ENCODE peak calls at places on chromosomes 3 and 15, in nine cellular contexts. J, W, H, M, D, Z, E, X and A are unnamed samples.

GRCh38 chr3:154022603-154023002 is 98.6 kb upstream of the ARHGEF26 start:
- DNase-seq in Z (no peak), X (no peak), E (peak; percentile 10), M (no peak), W (no peak), D (no peak), H (no peak), J (no peak), A (no peak)

GRCh38 chr3:78025916-78026315 is 986.0 kb downstream of the ROBO2 start:
- DNase-seq in E (no peak), H (no peak), X (no peak), M (no peak), D (no peak), J (no peak), Z (no peak), W (no peak), A (no peak)

GRCh38 chr3:102904629-102905028 is 469.8 kb downstream of the ZPLD1 start:
- DNase-seq in Z (no peak), D (no peak), J (no peak), E (no peak), X (no peak), H (no peak), W (no peak), M (no peak), A (no peak)

GRCh38 chr3:195095035-195095703 is 175.8 kb downstream of the XXYLT1 start:
- DNase-seq in D (no peak), J (peak; percentile 41), X (no peak), Z (no peak), W (no peak), M (no peak), H (no peak), E (no peak), A (no peak)

GRCh38 chr3:73385538-73385937 is 239.2 kb downstream of the PDZRN3 start:
- DNase-seq in D (no peak), W (no peak), Z (no peak), J (no peak), E (no peak), H (no peak), M (no peak), X (no peak), A (no peak)

GRCh38 chr3:107392549-107393165 is 15.4 kb downstream of the CCDC54 start:
- DNase-seq in H (no peak), X (no peak), D (no peak), M (no peak), W (peak; percentile 66), J (no peak), E (no peak), Z (no peak), A (no peak)

GRCh38 chr15:27201425-27201824 is 230.4 kb downstream of the GABRG3 start:
- DNase-seq in Z (no peak), E (no peak), J (no peak), H (no peak), M (no peak), X (no peak), D (no peak), W (no peak), A (no peak)

GRCh38 chr3:150567328-150567727 is 20.7 kb downstream of the EIF2A start:
- DNase-seq in J (no peak), X (no peak), M (no peak), Z (no peak), W (no peak), D (no peak), E (no peak), H (no peak), A (no peak)

GRCh38 chr15:48385031-48385430 is 53.8 kb downstream of the DUT start:
- DNase-seq in X (no peak), H (no peak), D (no peak), E (no peak), Z (no peak), J (no peak), W (peak; percentile 43), M (no peak), A (no peak)

DNA sequence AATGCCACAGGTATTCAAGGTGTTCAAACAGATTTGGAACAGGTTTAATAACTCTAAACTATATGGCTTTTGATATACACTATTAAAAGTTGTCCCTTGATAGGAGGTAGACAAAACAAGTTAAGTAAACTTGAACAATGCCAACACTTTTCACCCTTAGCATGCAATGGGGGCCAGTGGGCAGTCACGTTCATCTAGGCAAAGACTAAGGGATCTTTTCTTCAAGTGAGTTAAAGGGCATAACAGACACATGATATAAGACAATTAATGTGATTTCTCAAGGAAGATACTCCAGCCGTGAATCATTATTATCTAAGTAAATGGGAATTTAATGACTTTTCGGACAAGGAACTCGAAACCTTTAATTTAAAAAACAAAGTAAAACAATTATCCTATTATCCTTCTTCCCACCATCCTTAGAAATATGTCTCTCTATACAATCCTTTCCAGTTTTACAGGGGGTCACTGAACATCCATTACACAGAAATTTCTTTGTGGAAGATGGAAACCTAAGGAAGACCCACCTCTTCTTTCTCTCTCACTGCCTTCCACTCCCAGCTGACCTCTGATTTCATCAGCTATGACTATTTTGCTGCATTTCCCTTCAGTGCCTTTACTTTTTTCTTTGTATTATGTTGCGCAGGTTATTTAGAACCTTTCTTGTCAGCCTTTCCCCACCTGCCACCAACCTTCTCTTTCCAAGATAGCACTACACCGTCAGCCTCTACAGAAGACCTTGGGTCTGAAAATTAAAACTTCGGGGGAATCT is 1.5 kb downstream of the CLDN1 start:
- DNase-seq in M (no peak), E (no peak), W (no peak), H (no peak), X (no peak), D (no peak), J (no peak), Z (no peak), A (no peak)
- TF ChIP-seq POLR2A in M (no peak), E (no peak), W (no peak), H (no peak), X (no peak), D (no peak), J (no peak), Z (no peak), A (no peak)

DNA sequence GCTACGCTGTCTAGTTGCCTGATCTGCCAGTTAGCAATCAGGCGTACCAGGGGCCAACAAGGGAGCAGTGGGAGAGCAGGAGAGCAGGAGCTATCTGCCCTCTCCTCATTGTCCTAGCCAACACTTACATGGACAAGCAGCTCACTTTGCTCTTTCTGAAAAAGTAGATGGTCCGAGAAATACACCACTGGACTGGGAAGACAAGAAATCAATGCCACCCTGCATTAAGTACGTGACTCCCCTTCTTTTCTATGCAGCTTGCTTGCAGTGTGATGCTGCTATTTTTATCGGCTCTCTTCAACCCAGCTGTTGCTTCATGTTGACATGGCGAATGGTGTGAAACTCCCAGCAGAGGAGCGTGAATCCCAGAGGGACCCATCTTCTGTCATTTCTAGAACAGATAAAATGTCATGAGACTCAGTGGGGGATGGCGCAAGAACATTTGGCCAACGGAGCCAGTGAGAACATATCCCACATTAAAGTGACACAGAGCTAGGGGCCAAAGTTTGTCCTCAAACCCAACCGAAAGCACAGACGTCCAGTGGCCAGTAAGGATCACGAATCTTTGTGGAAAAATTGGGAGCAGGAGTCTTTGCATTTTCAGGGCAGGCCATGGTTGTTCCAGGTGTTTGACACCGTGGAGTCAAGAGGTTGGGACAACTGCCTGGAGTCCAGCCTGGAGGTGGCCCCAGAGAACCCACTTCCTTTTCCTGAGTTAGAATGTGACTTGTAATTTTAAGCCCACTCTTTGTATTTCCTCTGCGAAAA is 53.7 kb upstream of the MEF2A start:
- DNase-seq in W (no peak), X (no peak), E (no peak), H (no peak), M (no peak), D (no peak), J (no peak), Z (no peak), A (peak; percentile 82)
- H3K27ac ChIP-seq in W (no peak overlapping the region), X (no peak overlapping the region), E (no peak overlapping the region), H (no peak overlapping the region), M (peak overlapping the region; percentile 47), D (peak overlapping the region; percentile 44), J (peak overlapping the region; percentile 61), Z (no peak overlapping the region), A (peak overlapping the region; percentile 74)

GRCh38 chr3:42035816-42036482 is 55.2 kb upstream of the TRAK1 start:
- DNase-seq in X (no peak), W (no peak), Z (no peak), H (no peak), D (peak; percentile 52), E (no peak), J (no peak), M (no peak), A (peak; percentile 33)
- H3K4me1 ChIP-seq in X (peaks cover 45% of the 10 kb centered on the region), W (peaks cover 47% of the 10 kb centered on the region), Z (peaks cover 21% of the 10 kb centered on the region), H (peaks cover 80% of the 10 kb centered on the region), D (peaks cover 94% of the 10 kb centered on the region), E (peaks cover 58% of the 10 kb centered on the region), J (peaks cover 6% of the 10 kb centered on the region), M (peaks cover 47% of the 10 kb centered on the region), A (peaks cover 41% of the 10 kb centered on the region)

GRCh38 chr3:32895701-32896100 is 55.7 kb upstream of the CCR4 start:
- DNase-seq in X (no peak), M (no peak), Z (no peak), W (no peak), J (no peak), H (no peak), E (no peak), D (no peak), A (no peak)

GRCh38 chr3:32894977-32895376 is 56.5 kb upstream of the CCR4 start:
- DNase-seq in H (no peak), E (no peak), M (no peak), D (no peak), W (no peak), Z (no peak), J (no peak), X (no peak), A (no peak)

GRCh38 chr3:32890420-32891276 is 60.8 kb upstream of the CCR4 start:
- DNase-seq in J (no peak), H (no peak), Z (no peak), W (no peak), X (no peak), M (peak; percentile 64), D (no peak), E (no peak), A (no peak)

GRCh38 chr3:32891365-32891764 is 60.1 kb upstream of the CCR4 start:
- DNase-seq in H (no peak), M (peak; percentile 46), X (no peak), J (no peak), E (no peak), D (no peak), W (no peak), Z (no peak), A (no peak)

DNA sequence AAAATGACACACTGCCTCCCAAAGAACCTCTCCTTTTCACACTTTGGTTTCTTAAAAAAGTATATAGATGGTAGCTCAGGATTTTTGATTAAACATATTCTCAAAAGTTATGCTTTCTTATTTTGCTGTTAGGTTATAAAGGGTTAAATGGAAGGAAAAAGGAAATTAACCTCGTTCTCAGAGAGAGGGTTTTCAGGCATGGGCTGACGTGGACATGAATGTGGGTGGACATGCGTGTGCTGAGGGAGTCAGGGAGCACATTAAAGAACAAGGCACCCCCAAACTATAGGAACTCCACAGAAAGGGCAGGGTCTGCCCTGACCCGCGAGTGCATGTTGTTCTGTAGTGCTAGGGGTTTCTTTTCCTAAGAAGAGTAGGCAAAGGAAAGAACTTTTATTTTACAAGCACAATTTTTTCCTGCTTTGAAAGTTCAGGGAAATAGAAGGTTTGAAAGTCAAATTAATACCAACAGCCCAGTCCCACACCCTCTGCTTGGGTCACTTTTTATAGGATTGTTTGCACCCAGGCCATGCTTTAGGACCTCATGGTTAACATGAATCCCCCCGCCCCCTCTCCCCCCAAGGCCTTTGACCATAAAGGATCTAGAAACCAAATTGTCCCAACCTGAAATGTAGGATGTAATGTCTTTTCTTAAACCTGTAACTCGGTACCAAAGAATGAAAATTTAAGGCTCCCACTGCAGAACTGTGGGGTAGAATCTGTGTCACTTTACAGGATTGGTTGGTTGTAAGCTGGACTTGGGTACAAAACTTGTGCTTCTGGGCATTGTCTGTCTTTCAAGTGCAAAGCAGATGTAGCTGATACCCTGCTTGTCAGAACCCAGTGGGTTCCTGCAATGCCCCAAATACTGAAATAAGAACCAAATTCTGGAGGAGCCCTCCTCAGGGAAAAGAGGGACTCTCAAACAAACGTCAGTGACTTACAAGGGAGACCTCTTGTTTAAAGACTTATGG is 58.5 kb upstream of the CCR4 start:
- DNase-seq in J (no peak), M (no peak), H (no peak), E (no peak), D (no peak), W (no peak), X (no peak), Z (no peak), A (no peak)
- TF ChIP-seq POLR2A in J (no peak), M (no peak), H (no peak), E (no peak), D (no peak), W (no peak), X (no peak), Z (no peak), A (no peak)